ENCODE peak calls at places on chromosome 7, in four cellular contexts. M is K562, N is IMR-90, P is HepG2. J is an unnamed sample.

GRCh38 chr7:130803127-130803526 is 69.1 kb upstream of the KLF14 start:
- DNase-seq in M (no peak), N (no peak), P (no peak), J (no peak)

GRCh38 chr7:66050990-66051424 is 24.6 kb upstream of the ASL start:
- DNase-seq in M (no peak), N (peak; percentile 94), P (peak; percentile 82), J (no peak)

GRCh38 chr7:93171606-93172226 is 23.5 kb upstream of the SAMD9L start:
- DNase-seq in M (no peak), N (no peak), P (no peak), J (no peak)

GRCh38 chr7:98038731-98039130 is 48.7 kb upstream of the OCM2 start:
- DNase-seq in M (no peak), N (no peak), P (no peak), J (no peak)

GRCh38 chr7:111076205-111076604 is 14.7 kb upstream of the LRRN3 start:
- DNase-seq in M (no peak), N (peak; percentile 74), P (no peak), J (no peak)

GRCh38 chr7:66970310-66970709 is 25.1 kb downstream of the SBDS start:
- DNase-seq in M (peak; percentile 40), N (no peak), P (no peak), J (no peak)

GRCh38 chr7:97971120-97971989 is 18.6 kb downstream of the OCM2 start:
- DNase-seq in M (peak; percentile 31), N (peak; percentile 13), P (peak; percentile 40), J (peak; percentile 57)

GRCh38 chr7:150322114-150322832 is 882 bp upstream of the LRRC61 start:
- DNase-seq in M (peak; percentile 72), N (no peak), P (peak; percentile 29), J (no peak)

GRCh38 chr7:12281026-12281425 is 69.9 kb downstream of the TMEM106B start:
- DNase-seq in M (no peak), N (peak; percentile 5), P (no peak), J (no peak)

GRCh38 chr7:74612015-74612829 is 45.3 kb upstream of the GTF2I start:
- DNase-seq in M (peak; percentile 32), N (no peak), P (peak; percentile 74), J (peak; percentile 55)

GRCh38 chr7:18421297-18422004 is 74.1 kb upstream of the HDAC9 start:
- DNase-seq in M (no peak), N (no peak), P (no peak), J (no peak)

GRCh38 chr7:159370-160270 is 32.8 kb upstream of the FAM20C start:
- DNase-seq in M (no peak), N (no peak), P (no peak), J (no peak)
- TF ChIP-seq MAZ in M (no peak), N (no peak), P (no peak), J (no peak)

DNA sequence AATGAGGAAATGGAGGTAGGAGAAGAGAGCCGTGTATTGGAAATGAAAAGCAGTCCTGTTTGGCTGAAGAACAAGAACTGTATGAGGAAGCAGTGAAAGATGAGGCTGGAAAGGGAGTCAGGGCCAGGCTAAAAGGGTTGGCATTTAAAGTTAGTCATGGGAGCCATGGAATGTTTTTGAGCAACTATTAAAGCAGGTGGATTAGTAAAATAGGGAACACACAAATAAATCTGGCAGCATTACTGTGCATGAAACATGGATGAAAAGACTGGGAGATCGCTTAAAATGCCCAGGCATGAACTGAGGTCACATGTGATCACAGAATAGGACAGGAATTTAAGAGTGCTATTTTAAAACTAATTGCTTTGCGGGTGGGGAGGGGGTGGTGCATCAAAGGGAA is 1.4 kb upstream of the IFRD1 start:
- DNase-seq in M (no peak), N (no peak), P (no peak), J (no peak)
- TF ChIP-seq SMC3 in M (no peak), N (no peak), P (no peak), J (no peak)

GRCh38 chr7:902996-903395 is 26.6 kb downstream of the GET4 start:
- DNase-seq in M (no peak), N (no peak), P (no peak), J (no peak)
- TF ChIP-seq MAZ in M (no peak), N (no peak), P (no peak), J (no peak)

DNA sequence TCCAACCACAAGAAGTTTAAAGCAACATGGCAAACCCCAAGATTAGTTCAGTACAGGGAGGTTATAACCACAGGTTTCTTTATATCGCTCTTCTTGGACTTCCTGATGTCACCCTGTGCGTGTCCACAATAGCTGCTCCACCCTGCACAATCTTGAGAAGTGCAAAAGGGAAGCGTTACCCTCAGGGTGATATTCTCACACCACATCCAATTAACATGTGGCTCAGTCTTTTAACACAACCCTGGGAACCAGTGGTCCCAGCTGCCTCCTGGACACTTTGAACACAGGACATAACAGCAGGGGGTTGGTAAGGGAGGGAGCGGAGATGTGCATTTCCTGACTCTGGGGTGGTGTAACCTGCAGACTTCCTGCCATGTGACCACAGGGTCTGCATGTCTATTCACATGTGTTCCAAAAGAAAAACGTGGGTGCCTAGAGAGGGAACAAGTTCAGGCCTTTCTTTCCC is 64.6 kb downstream of the GSAP start:
- DNase-seq in M (no peak), N (no peak), P (no peak), J (no peak)
- TF ChIP-seq SMC3 in M (no peak), N (no peak), P (no peak), J (no peak)

GRCh38 chr7:37287093-37287492 is 161.6 kb downstream of the ELMO1 start:
- DNase-seq in M (no peak), N (no peak), P (no peak), J (no peak)

GRCh38 chr7:37284805-37285211 is 163.9 kb downstream of the ELMO1 start:
- DNase-seq in M (peak; percentile 41), N (no peak), P (peak; percentile 16), J (peak; percentile 29)

GRCh38 chr7:37283701-37284100 is 165.0 kb downstream of the ELMO1 start:
- DNase-seq in M (no peak), N (no peak), P (no peak), J (no peak)

GRCh38 chr7:37284285-37284684 is 164.4 kb downstream of the ELMO1 start:
- DNase-seq in M (no peak), N (no peak), P (no peak), J (no peak)

DNA sequence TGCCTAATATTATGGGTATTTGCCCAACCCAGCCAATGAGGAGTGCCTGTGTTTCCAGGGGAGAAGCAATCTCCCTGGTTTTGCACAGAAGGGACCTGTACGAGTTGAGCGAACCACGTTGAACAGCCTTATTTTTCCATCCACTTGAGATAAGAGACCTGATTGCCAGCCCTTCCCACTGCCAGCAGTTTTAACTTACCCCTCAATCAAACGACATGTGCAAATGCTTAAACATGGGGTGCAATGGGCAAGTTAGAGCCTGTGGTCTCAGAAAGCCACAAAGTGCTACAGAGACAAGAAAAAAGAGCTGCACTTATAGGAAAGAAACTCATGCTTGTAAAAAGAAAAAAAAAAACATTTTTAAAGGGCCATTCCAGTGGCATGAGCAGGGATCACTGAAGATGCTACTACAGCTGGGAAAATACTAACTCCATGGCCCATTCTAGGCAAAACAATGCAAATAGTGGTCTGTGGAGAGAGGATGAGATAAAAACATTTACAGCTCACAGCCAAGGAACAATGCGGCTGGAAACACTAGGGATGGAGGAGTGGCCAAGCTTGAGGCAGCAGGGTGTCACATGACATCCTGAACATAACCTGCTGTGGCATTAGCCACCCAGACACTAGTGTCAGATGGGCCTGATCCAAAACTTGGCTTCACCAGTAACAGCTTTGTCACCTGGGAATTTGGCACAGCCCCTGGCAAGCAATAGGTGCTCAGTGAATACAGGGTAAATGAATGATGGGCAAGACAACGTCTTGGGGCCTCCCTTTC is 162.8 kb downstream of the ELMO1 start:
- DNase-seq in M (no peak), N (no peak), P (no peak), J (no peak)
- TF ChIP-seq MAZ in M (no peak), N (no peak), P (no peak), J (no peak)

GRCh38 chr7:47470567-47471357 is 111.1 kb downstream of the TNS3 start:
- DNase-seq in M (no peak), N (no peak), P (peak; percentile 95), J (peak; percentile 76)
- TF ChIP-seq SMC3 in M (no peak), N (no peak), P (no peak), J (no peak)

GRCh38 chr7:33643497-33643896 is 261.8 kb upstream of the BMPER start:
- DNase-seq in M (no peak), N (no peak), P (no peak), J (no peak)

GRCh38 chr7:33645096-33645495 is 260.2 kb upstream of the BMPER start:
- DNase-seq in M (no peak), N (no peak), P (no peak), J (no peak)

GRCh38 chr7:33646992-33647391 is 258.3 kb upstream of the BMPER start:
- DNase-seq in M (no peak), N (peak; percentile 30), P (no peak), J (no peak)

GRCh38 chr7:33644489-33644888 is 260.9 kb upstream of the BMPER start:
- DNase-seq in M (no peak), N (peak; percentile 40), P (no peak), J (no peak)

DNA sequence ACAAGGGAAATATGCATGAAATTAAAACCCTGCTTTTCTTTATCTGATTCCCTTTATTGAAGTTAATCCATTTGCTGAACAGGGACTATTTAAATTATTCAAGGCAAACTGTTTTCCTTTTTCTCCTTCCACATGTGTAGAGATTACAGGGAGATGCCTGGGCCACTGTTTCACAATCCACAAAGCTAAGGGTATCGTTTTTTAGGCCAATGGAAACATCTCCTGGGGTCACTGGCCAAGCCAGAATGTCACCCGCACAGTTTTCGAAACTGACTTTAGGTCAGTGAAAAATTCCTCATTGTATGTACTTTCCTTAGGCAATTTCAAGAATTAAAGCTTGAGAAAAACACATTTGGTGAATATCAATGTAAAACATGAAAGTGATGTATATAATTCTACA is 259.2 kb upstream of the BMPER start:
- DNase-seq in M (no peak), N (no peak), P (no peak), J (no peak)
- TF ChIP-seq MAZ in M (no peak), N (no peak), P (no peak), J (no peak)

DNA sequence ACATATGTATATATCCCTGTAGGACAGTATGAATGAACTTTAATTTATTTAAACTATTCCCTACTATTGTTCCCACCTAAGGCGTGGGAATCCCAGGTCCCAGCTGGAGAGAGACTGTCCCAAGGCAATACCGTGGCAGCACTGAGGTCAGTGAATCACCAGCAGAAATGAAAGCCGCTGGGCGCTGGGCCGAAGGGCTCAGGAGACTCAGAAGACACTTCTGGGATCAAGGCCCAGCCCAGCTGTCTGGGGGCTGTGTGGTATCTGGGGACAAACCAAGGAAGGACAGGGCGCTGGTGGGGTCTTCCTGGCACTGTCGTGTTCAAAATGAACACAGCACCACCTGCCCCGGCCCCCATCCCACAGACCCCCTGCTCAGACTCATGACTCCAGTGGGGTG is 49.6 kb upstream of the MYL10 start:
- DNase-seq in M (no peak), N (peak; percentile 50), P (no peak), J (no peak)
- TF ChIP-seq SMC3 in M (no peak), N (no peak), P (no peak), J (no peak)

DNA sequence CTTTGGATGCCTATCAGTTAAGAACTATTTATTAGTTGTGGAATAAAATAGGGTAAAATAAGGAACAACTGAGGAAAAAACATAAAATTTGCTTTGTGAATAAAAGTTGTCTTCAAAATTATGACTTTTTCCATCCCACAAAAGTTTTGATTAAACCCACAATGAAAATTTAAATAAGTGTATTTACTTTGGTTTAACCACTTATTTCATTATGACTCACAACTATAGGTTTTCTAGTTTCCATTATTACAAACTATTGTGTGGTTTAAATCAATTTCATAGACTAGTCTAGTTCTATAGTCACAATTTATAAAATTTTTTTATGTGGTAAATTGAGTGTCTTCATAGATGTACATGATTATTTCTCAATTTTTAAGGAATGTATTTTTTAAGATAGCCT is 116.6 kb downstream of the EGFR start:
- DNase-seq in M (no peak), N (no peak), P (no peak), J (no peak)
- TF ChIP-seq MAZ in M (no peak), N (no peak), P (no peak), J (no peak)